ENCODE peak calls at places on chromosomes 5 and 9, in ten cellular contexts. I, G, N, S, W, D, O, X, Q and Z are unnamed samples.
A peak's percentile ranks its signal among the peaks of the same experiment; 100 is the strongest.

GRCh38 chr5:146744358-146744757 is 134.2 kb downstream of the PPP2R2B start:
- DNase-seq in O (no peak), S (no peak), Q (peak; percentile 34), N (no peak), W (no peak), X (no peak), G (no peak), I (no peak), D (peak; percentile 62), Z (no peak)

GRCh38 chr9:112002847-112003457 is 106.3 kb downstream of the UGCG start:
- DNase-seq in X (no peak), G (no peak), D (no peak), O (peak; percentile 25), W (no peak), N (no peak), I (peak; percentile 46), S (peak; percentile 57), Q (no peak), Z (no peak)

GRCh38 chr5:160173-160510 is 31.2 kb upstream of the LRRC14B start:
- DNase-seq in O (peak; percentile 76), X (no peak), D (no peak), Q (no peak), G (no peak), S (peak; percentile 36), N (no peak), W (no peak), I (peak; percentile 62), Z (no peak)

GRCh38 chr9:129237195-129237611 is 59.1 kb upstream of the IER5L start:
- DNase-seq in Q (no peak), N (no peak), W (peak; percentile 37), I (no peak), O (no peak), G (peak; percentile 67), S (no peak), X (no peak), D (peak; percentile 71), Z (no peak)

GRCh38 chr9:115034801-115035200 is 83.2 kb downstream of the TNC start:
- DNase-seq in X (peak; percentile 60), S (peak; percentile 59), I (no peak), D (peak; percentile 84), G (no peak), W (no peak), O (no peak), Q (no peak), N (no peak), Z (no peak)

GRCh38 chr9:130963916-130964315 is 24.9 kb upstream of the FIBCD1 start:
- DNase-seq in G (no peak), X (no peak), N (no peak), S (no peak), O (no peak), D (no peak), I (no peak), W (no peak), Q (no peak), Z (no peak)

GRCh38 chr5:118365718-118366117 is 622.6 kb downstream of the DTWD2 start:
- DNase-seq in O (no peak), Q (no peak), W (no peak), N (no peak), S (no peak), I (no peak), G (no peak), X (no peak), D (no peak), Z (no peak)

GRCh38 chr9:121169094-121169601 is 32.5 kb downstream of the RAB14 start:
- DNase-seq in X (no peak), D (peak; percentile 58), O (no peak), N (peak; percentile 20), G (peak; percentile 23), Q (no peak), I (no peak), W (peak; percentile 31), S (no peak), Z (no peak)

GRCh38 chr9:75168270-75169185 is 80.2 kb downstream of the OSTF1 start:
- DNase-seq in N (no peak), W (no peak), D (no peak), G (no peak), X (no peak), S (no peak), Q (no peak), I (no peak), O (no peak), Z (no peak)

GRCh38 chr5:34652916-34653315 is 3.2 kb upstream of the RAI14 start:
- DNase-seq in O (no peak), S (no peak), W (no peak), X (peak; percentile 49), N (no peak), G (no peak), D (peak; percentile 55), Q (no peak), I (no peak), Z (no peak)

GRCh38 chr5:61329729-61330128 is 2.3 kb upstream of the ZSWIM6 start:
- DNase-seq in N (no peak), X (no peak), I (no peak), S (no peak), Q (peak; percentile 49), W (no peak), G (no peak), O (no peak), D (no peak), Z (no peak)

GRCh38 chr5:133369161-133369783 is 243.1 kb downstream of the FSTL4 start:
- DNase-seq in N (no peak), Q (no peak), S (no peak), I (no peak), W (no peak), X (no peak), G (no peak), O (peak; percentile 75), D (no peak), Z (no peak)

GRCh38 chr5:33184367-33184766 is 256.4 kb upstream of the TARS1 start:
- DNase-seq in I (no peak), S (no peak), G (no peak), D (no peak), N (no peak), W (no peak), X (no peak), Q (no peak), O (no peak), Z (no peak)

GRCh38 chr9:121326130-121326838 is 43.8 kb downstream of the STOM start:
- DNase-seq in G (no peak), W (peak; percentile 88), Q (peak; percentile 33), O (peak; percentile 98), N (no peak), S (no peak), X (peak; percentile 30), I (peak; percentile 96), D (peak; percentile 91), Z (no peak)

GRCh38 chr5:168269950-168270349 is 21.5 kb upstream of the WWC1 start:
- DNase-seq in S (no peak), I (no peak), O (no peak), X (no peak), N (no peak), Q (peak; percentile 15), G (no peak), D (no peak), W (peak; percentile 56), Z (no peak)

GRCh38 chr5:21615195-21615765 is 1237.9 kb downstream of the CDH12 start:
- DNase-seq in X (no peak), I (no peak), G (no peak), S (no peak), W (no peak), O (no peak), Q (no peak), D (no peak), N (no peak), Z (no peak)

GRCh38 chr5:138303365-138303764 is 28.2 kb downstream of the CDC25C start:
- DNase-seq in W (no peak), I (no peak), X (no peak), N (no peak), S (peak; percentile 1), D (peak; percentile 27), Q (no peak), O (peak; percentile 20), G (no peak), Z (no peak)

GRCh38 chr5:16392718-16393117 is 72.9 kb downstream of the ZNF622 start:
- DNase-seq in S (no peak), I (no peak), O (no peak), W (no peak), X (no peak), G (no peak), D (no peak), N (no peak), Q (no peak), Z (no peak)

GRCh38 chr9:4425358-4426045 is 64.8 kb upstream of the SLC1A1 start:
- DNase-seq in X (no peak), D (peak; percentile 37), Q (no peak), W (peak; percentile 2), S (no peak), O (no peak), N (no peak), I (no peak), G (no peak), Z (no peak)

GRCh38 chr9:98708103-98708932 is 417 bp downstream of the GABBR2 start:
- DNase-seq in O (peak; percentile 65), I (no peak), S (no peak), N (no peak), X (no peak), D (peak; percentile 48), W (peak; percentile 12), Q (no peak), G (no peak), Z (no peak)

GRCh38 chr5:165881259-165881658 is 2375.8 kb downstream of the MAT2B start:
- DNase-seq in G (no peak), O (no peak), X (no peak), D (no peak), Q (peak; percentile 6), S (no peak), N (peak; percentile 29), I (no peak), W (no peak), Z (no peak)

GRCh38 chr9:80839821-80840670 is 849.3 kb downstream of the TLE1 start:
- DNase-seq in W (no peak), Q (no peak), S (no peak), X (no peak), I (no peak), D (no peak), N (no peak), G (no peak), O (no peak), Z (no peak)

GRCh38 chr5:180159756-180160155 is 49.3 kb downstream of the RASGEF1C start:
- DNase-seq in W (no peak), Q (no peak), O (peak; percentile 57), N (no peak), D (no peak), G (no peak), S (no peak), X (no peak), I (no peak), Z (no peak)

GRCh38 chr9:75628952-75629351 is 261.5 kb upstream of the PCSK5 start:
- DNase-seq in D (no peak), O (no peak), X (no peak), S (no peak), N (no peak), Q (no peak), W (no peak), G (no peak), I (no peak), Z (no peak)

GRCh38 chr5:32628049-32628803 is 42.9 kb downstream of the SUB1 start:
- DNase-seq in S (peak; percentile 30), Q (no peak), I (peak; percentile 37), G (no peak), N (no peak), W (peak; percentile 36), X (no peak), D (peak; percentile 23), O (no peak), Z (no peak)

GRCh38 chr5:176844706-176845391 is 34.5 kb downstream of the UNC5A start:
- DNase-seq in S (no peak), O (no peak), D (peak; percentile 61), I (no peak), G (no peak), X (no peak), Q (no peak), W (no peak), N (no peak), Z (no peak)

GRCh38 chr5:56406221-56406620 is 173.1 kb upstream of the ANKRD55 start:
- DNase-seq in N (no peak), D (no peak), G (no peak), O (no peak), W (peak; percentile 12), Q (no peak), S (no peak), I (no peak), X (no peak), Z (no peak)

GRCh38 chr9:116855881-116856662 is 169.0 kb downstream of the TRIM32 start:
- DNase-seq in S (no peak), X (no peak), O (no peak), W (no peak), Q (no peak), D (peak; percentile 45), N (no peak), I (no peak), G (no peak), Z (no peak)